ENCODE peak calls at places on chromosomes 11 and 22, in five cellular contexts. One of them, this sample, is unnamed.

GRCh38 chr22:44353063-44353440 is 40.3 kb upstream of the SHISAL1 start:
- DNase-seq in mammary epithelial cell: no peak
- DNase-seq in cardiac muscle cell: no peak
- DNase-seq in A549: no peak
- DNase-seq in HCT116: no peak
- DNase-seq in this sample: no peak

GRCh38 chr22:46490538-46490937 is 46.9 kb downstream of the CELSR1 start:
- DNase-seq in mammary epithelial cell: no peak
- DNase-seq in cardiac muscle cell: no peak
- DNase-seq in A549: no peak
- DNase-seq in HCT116: no peak
- DNase-seq in this sample: no peak

GRCh38 chr11:108223449-108224149 is 732 bp downstream of the ATM start:
- DNase-seq in mammary epithelial cell: peak
- DNase-seq in cardiac muscle cell: peak
- DNase-seq in A549: no peak
- DNase-seq in HCT116: no peak
- DNase-seq in this sample: no peak

GRCh38 chr11:81224396-81224795 is 1509.3 kb downstream of the FAM181B start:
- DNase-seq in mammary epithelial cell: no peak
- DNase-seq in cardiac muscle cell: no peak
- DNase-seq in A549: no peak
- DNase-seq in HCT116: no peak
- DNase-seq in this sample: no peak

GRCh38 chr11:64028398-64029115 is 7.2 kb upstream of the FLRT1 start:
- DNase-seq in mammary epithelial cell: no peak
- DNase-seq in cardiac muscle cell: peak
- DNase-seq in A549: no peak
- DNase-seq in HCT116: no peak
- DNase-seq in this sample: no peak

GRCh38 chr11:128181090-128181485 is 406.3 kb downstream of the ETS1 start:
- DNase-seq in mammary epithelial cell: no peak
- DNase-seq in cardiac muscle cell: peak
- DNase-seq in A549: no peak
- DNase-seq in HCT116: no peak
- DNase-seq in this sample: no peak

GRCh38 chr11:98711011-98711410 is 309.7 kb upstream of the CNTN5 start:
- DNase-seq in mammary epithelial cell: no peak
- DNase-seq in cardiac muscle cell: peak
- DNase-seq in A549: no peak
- DNase-seq in HCT116: no peak
- DNase-seq in this sample: no peak

GRCh38 chr11:82864268-82864667 is 36.0 kb downstream of the PRCP start:
- DNase-seq in mammary epithelial cell: peak
- DNase-seq in cardiac muscle cell: peak
- DNase-seq in A549: peak
- DNase-seq in HCT116: peak
- DNase-seq in this sample: peak

GRCh38 chr11:27347949-27348879 is 14.8 kb downstream of the CCDC34 start:
- DNase-seq in mammary epithelial cell: no peak
- DNase-seq in cardiac muscle cell: no peak
- DNase-seq in A549: peak
- DNase-seq in HCT116: no peak
- DNase-seq in this sample: no peak

GRCh38 chr11:32829680-32830412 is at the start of gene PRRG4:
- DNase-seq in mammary epithelial cell: peak
- DNase-seq in cardiac muscle cell: peak
- DNase-seq in A549: peak
- DNase-seq in HCT116: no peak
- DNase-seq in this sample: peak

GRCh38 chr11:107563702-107564101 is 1.8 kb downstream of the ALKBH8 start:
- DNase-seq in mammary epithelial cell: peak
- DNase-seq in cardiac muscle cell: peak
- DNase-seq in A549: peak
- DNase-seq in HCT116: peak
- DNase-seq in this sample: peak

GRCh38 chr22:49628351-49629023 is 199.2 kb downstream of the BRD1 start:
- DNase-seq in mammary epithelial cell: no peak
- DNase-seq in cardiac muscle cell: no peak
- DNase-seq in A549: no peak
- DNase-seq in HCT116: no peak
- DNase-seq in this sample: no peak

GRCh38 chr11:132792341-132793140 is 739.8 kb downstream of the OPCML start:
- DNase-seq in mammary epithelial cell: no peak
- DNase-seq in cardiac muscle cell: no peak
- DNase-seq in A549: no peak
- DNase-seq in HCT116: no peak
- DNase-seq in this sample: no peak

GRCh38 chr11:73662445-73663157 is 16.2 kb downstream of the PLEKHB1 start:
- DNase-seq in mammary epithelial cell: no peak
- DNase-seq in cardiac muscle cell: no peak
- DNase-seq in A549: no peak
- DNase-seq in HCT116: no peak
- DNase-seq in this sample: no peak

GRCh38 chr11:121965330-121965729 is 150.7 kb downstream of the BLID start:
- DNase-seq in mammary epithelial cell: peak
- DNase-seq in cardiac muscle cell: peak
- DNase-seq in A549: peak
- DNase-seq in HCT116: no peak
- DNase-seq in this sample: peak

GRCh38 chr11:60087239-60087638 is 1.2 kb upstream of the MS4A2 start:
- DNase-seq in mammary epithelial cell: no peak
- DNase-seq in cardiac muscle cell: no peak
- DNase-seq in A549: no peak
- DNase-seq in HCT116: no peak
- DNase-seq in this sample: no peak

GRCh38 chr11:115054541-115055538 is 376.5 kb downstream of the NXPE2 start:
- DNase-seq in mammary epithelial cell: peak
- DNase-seq in cardiac muscle cell: no peak
- DNase-seq in A549: no peak
- DNase-seq in HCT116: no peak
- DNase-seq in this sample: no peak

GRCh38 chr11:129144256-129144655 is 47.9 kb downstream of the ARHGAP32 start:
- DNase-seq in mammary epithelial cell: no peak
- DNase-seq in cardiac muscle cell: peak
- DNase-seq in A549: no peak
- DNase-seq in HCT116: no peak
- DNase-seq in this sample: no peak

GRCh38 chr22:42202669-42203068 is 67.8 kb downstream of the TCF20 start:
- DNase-seq in mammary epithelial cell: no peak
- DNase-seq in cardiac muscle cell: peak
- DNase-seq in A549: no peak
- DNase-seq in HCT116: no peak
- DNase-seq in this sample: no peak

GRCh38 chr11:114145166-114145695 is 85.7 kb downstream of the ZBTB16 start:
- DNase-seq in mammary epithelial cell: no peak
- DNase-seq in cardiac muscle cell: peak
- DNase-seq in A549: no peak
- DNase-seq in HCT116: no peak
- DNase-seq in this sample: no peak

GRCh38 chr22:36585841-36586240 is 56.9 kb upstream of the EIF3D start:
- DNase-seq in mammary epithelial cell: peak
- DNase-seq in cardiac muscle cell: no peak
- DNase-seq in A549: no peak
- DNase-seq in HCT116: no peak
- DNase-seq in this sample: peak

GRCh38 chr11:29159552-29160465 is 857.0 kb downstream of the KCNA4 start:
- DNase-seq in mammary epithelial cell: peak
- DNase-seq in cardiac muscle cell: peak
- DNase-seq in A549: peak
- DNase-seq in HCT116: peak
- DNase-seq in this sample: peak

GRCh38 chr11:80733776-80734175 is 1292.9 kb upstream of the TENM4 start:
- DNase-seq in mammary epithelial cell: no peak
- DNase-seq in cardiac muscle cell: no peak
- DNase-seq in A549: no peak
- DNase-seq in HCT116: no peak
- DNase-seq in this sample: peak

GRCh38 chr11:15969701-15970329 is 386.5 kb downstream of the SOX6 start:
- DNase-seq in mammary epithelial cell: peak
- DNase-seq in cardiac muscle cell: peak
- DNase-seq in A549: no peak
- DNase-seq in HCT116: no peak
- DNase-seq in this sample: peak

GRCh38 chr11:13972033-13972910 is 9.7 kb downstream of the SPON1 start:
- DNase-seq in mammary epithelial cell: no peak
- DNase-seq in cardiac muscle cell: peak
- DNase-seq in A549: no peak
- DNase-seq in HCT116: no peak
- DNase-seq in this sample: no peak

GRCh38 chr11:66745356-66746235 is 16.6 kb upstream of the SPTBN2 start:
- DNase-seq in mammary epithelial cell: peak
- DNase-seq in cardiac muscle cell: no peak
- DNase-seq in A549: peak
- DNase-seq in HCT116: no peak
- DNase-seq in this sample: peak

GRCh38 chr11:78079232-78080083 is at the start of gene NDUFC2:
- DNase-seq in mammary epithelial cell: peak
- DNase-seq in cardiac muscle cell: peak
- DNase-seq in A549: peak
- DNase-seq in HCT116: peak
- DNase-seq in this sample: peak

GRCh38 chr11:45537617-45538016 is 127.8 kb downstream of the CHST1 start:
- DNase-seq in mammary epithelial cell: no peak
- DNase-seq in cardiac muscle cell: peak
- DNase-seq in A549: no peak
- DNase-seq in HCT116: no peak
- DNase-seq in this sample: peak

GRCh38 chr22:30211124-30211820 is 35.3 kb downstream of the LIF start:
- DNase-seq in mammary epithelial cell: peak
- DNase-seq in cardiac muscle cell: no peak
- DNase-seq in A549: no peak
- DNase-seq in HCT116: no peak
- DNase-seq in this sample: no peak

GRCh38 chr22:38110008-38110862 is at the start of gene BAIAP2L2:
- DNase-seq in mammary epithelial cell: no peak
- DNase-seq in cardiac muscle cell: no peak
- DNase-seq in A549: peak
- DNase-seq in HCT116: no peak
- DNase-seq in this sample: peak
- H3K4me3 ChIP-seq in mammary epithelial cell: no peak
- H3K4me3 ChIP-seq in cardiac muscle cell: no peak
- H3K4me3 ChIP-seq in A549: peak
- H3K4me3 ChIP-seq in HCT116: no peak
- H3K4me3 ChIP-seq in this sample: no peak

GRCh38 chr11:68610452-68611116 is 73.8 kb upstream of the GAL start:
- DNase-seq in mammary epithelial cell: no peak
- DNase-seq in cardiac muscle cell: peak
- DNase-seq in A549: peak
- DNase-seq in HCT116: no peak
- DNase-seq in this sample: no peak
- TF ChIP-seq CTCF in mammary epithelial cell: no peak
- TF ChIP-seq CTCF in cardiac muscle cell: peak
- TF ChIP-seq CTCF in A549: no peak
- TF ChIP-seq CTCF in HCT116: no peak
- TF ChIP-seq CTCF in this sample: peak

GRCh38 chr11:47393163-47394049 is 15.0 kb upstream of the SLC39A13 start:
- DNase-seq in mammary epithelial cell: no peak
- DNase-seq in cardiac muscle cell: peak
- DNase-seq in A549: no peak
- DNase-seq in HCT116: no peak
- DNase-seq in this sample: no peak

GRCh38 chr11:47396049-47396320 is 12.4 kb upstream of the SLC39A13 start:
- DNase-seq in mammary epithelial cell: no peak
- DNase-seq in cardiac muscle cell: no peak
- DNase-seq in A549: no peak
- DNase-seq in HCT116: no peak
- DNase-seq in this sample: no peak

GRCh38 chr11:47394322-47395224 is 13.8 kb upstream of the SLC39A13 start:
- DNase-seq in mammary epithelial cell: no peak
- DNase-seq in cardiac muscle cell: peak
- DNase-seq in A549: no peak
- DNase-seq in HCT116: no peak
- DNase-seq in this sample: no peak

GRCh38 chr11:47394050-47394321 is 14.4 kb upstream of the SLC39A13 start:
- DNase-seq in mammary epithelial cell: no peak
- DNase-seq in cardiac muscle cell: no peak
- DNase-seq in A549: no peak
- DNase-seq in HCT116: no peak
- DNase-seq in this sample: no peak

GRCh38 chr11:47395225-47396048 is 13.0 kb upstream of the SLC39A13 start:
- DNase-seq in mammary epithelial cell: no peak
- DNase-seq in cardiac muscle cell: no peak
- DNase-seq in A549: no peak
- DNase-seq in HCT116: no peak
- DNase-seq in this sample: no peak
- H3K4me3 ChIP-seq in mammary epithelial cell: no peak
- H3K4me3 ChIP-seq in cardiac muscle cell: no peak
- H3K4me3 ChIP-seq in A549: no peak
- H3K4me3 ChIP-seq in HCT116: no peak
- H3K4me3 ChIP-seq in this sample: no peak

GRCh38 chr11:839280-839623 is 3.1 kb downstream of the POLR2L start:
- DNase-seq in mammary epithelial cell: no peak
- DNase-seq in cardiac muscle cell: no peak
- DNase-seq in A549: no peak
- DNase-seq in HCT116: no peak
- DNase-seq in this sample: no peak

GRCh38 chr11:837990-838307 is 4.4 kb downstream of the POLR2L start:
- DNase-seq in mammary epithelial cell: no peak
- DNase-seq in cardiac muscle cell: no peak
- DNase-seq in A549: no peak
- DNase-seq in HCT116: no peak
- DNase-seq in this sample: no peak

GRCh38 chr11:841981-842369 is 354 bp downstream of the POLR2L start:
- DNase-seq in mammary epithelial cell: no peak
- DNase-seq in cardiac muscle cell: no peak
- DNase-seq in A549: no peak
- DNase-seq in HCT116: no peak
- DNase-seq in this sample: no peak

GRCh38 chr11:838441-839279 is 3.7 kb downstream of the POLR2L start:
- DNase-seq in mammary epithelial cell: peak
- DNase-seq in cardiac muscle cell: peak
- DNase-seq in A549: peak
- DNase-seq in HCT116: no peak
- DNase-seq in this sample: peak

DNA sequence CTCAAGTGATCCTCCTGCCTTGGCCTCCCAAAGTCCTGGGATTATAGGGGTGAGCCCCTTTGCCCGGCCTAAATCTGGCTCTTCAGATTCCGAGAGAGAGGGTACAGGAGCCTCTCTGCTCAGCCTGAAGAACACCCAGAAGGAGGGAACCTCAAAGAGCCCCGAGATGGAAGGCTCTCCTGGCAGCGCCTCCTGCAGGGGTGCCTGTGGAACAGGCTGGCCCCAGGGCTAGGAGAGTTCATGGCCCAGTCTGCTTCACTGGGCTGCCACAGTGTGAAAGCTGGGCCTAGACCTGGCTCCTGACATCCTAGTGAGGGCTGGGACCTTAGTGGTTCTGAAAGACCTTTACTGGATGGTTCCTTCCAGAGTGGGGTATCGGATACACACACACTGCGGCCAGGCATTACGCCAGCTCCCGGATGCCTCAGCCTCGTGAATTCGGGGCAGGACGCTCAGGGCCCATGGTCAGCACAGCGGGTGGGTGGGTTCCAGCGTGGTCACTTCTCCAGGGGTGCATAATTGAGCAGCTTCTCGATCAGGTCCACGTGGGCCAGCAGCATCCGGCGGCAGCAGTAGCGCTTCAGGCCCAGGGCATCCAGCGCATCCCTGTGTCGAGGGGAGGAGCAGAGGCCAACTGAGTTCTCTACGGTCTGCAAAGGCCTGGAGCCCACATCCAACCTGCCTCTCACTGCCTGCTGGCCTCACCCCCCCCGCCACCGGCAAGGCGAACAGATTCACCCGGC is 2.3 kb downstream of the POLR2L start:
- DNase-seq in mammary epithelial cell: no peak
- DNase-seq in cardiac muscle cell: no peak
- DNase-seq in A549: peak
- DNase-seq in HCT116: no peak
- DNase-seq in this sample: peak
- TF ChIP-seq CTCF in mammary epithelial cell: peak
- TF ChIP-seq CTCF in cardiac muscle cell: peak
- TF ChIP-seq CTCF in A549: peak
- TF ChIP-seq CTCF in HCT116: no peak
- TF ChIP-seq CTCF in this sample: peak